ENCODE peak calls at places on chromosomes 1 and 21, in five cellular contexts. One of them, this sample, is unnamed.
A peak's percentile ranks its signal among the peaks of the same experiment; 100 is the strongest.

GRCh38 chr1:173112129-173112528 is 61.4 kb upstream of the TNFSF18 start:
- DNase-seq in stimulated activated CD4-positive, alpha-beta T cell treated with anti-CD3 and anti-CD28 coated beads, Interleukin-4, amount 100 ng/mL, for 48 hours: no peak
- DNase-seq in activated CD4-positive, alpha-beta T cell treated with anti-CD3 and anti-CD28 coated beads, Interleukin-2, amount 50 U/mL, for 48 hours: no peak
- DNase-seq in MCF 10A: peak; percentile 34
- DNase-seq in dorsolateral prefrontal cortex: no peak
- DNase-seq in this sample: no peak

GRCh38 chr1:160189649-160190625 is at the start of gene CASQ1:
- DNase-seq in dorsolateral prefrontal cortex: no peak
- DNase-seq in stimulated activated CD4-positive, alpha-beta T cell treated with anti-CD3 and anti-CD28 coated beads, Interleukin-4, amount 100 ng/mL, for 48 hours: no peak
- DNase-seq in MCF 10A: peak; percentile 47
- DNase-seq in activated CD4-positive, alpha-beta T cell treated with anti-CD3 and anti-CD28 coated beads, Interleukin-2, amount 50 U/mL, for 48 hours: no peak
- DNase-seq in this sample: no peak

GRCh38 chr21:31530918-31531705 is 128.4 kb upstream of the SOD1 start:
- DNase-seq in activated CD4-positive, alpha-beta T cell treated with anti-CD3 and anti-CD28 coated beads, Interleukin-2, amount 50 U/mL, for 48 hours: no peak
- DNase-seq in MCF 10A: no peak
- DNase-seq in dorsolateral prefrontal cortex: no peak
- DNase-seq in stimulated activated CD4-positive, alpha-beta T cell treated with anti-CD3 and anti-CD28 coated beads, Interleukin-4, amount 100 ng/mL, for 48 hours: no peak
- DNase-seq in this sample: no peak

GRCh38 chr1:159056069-159056698 is 20.4 kb downstream of the AIM2 start:
- DNase-seq in stimulated activated CD4-positive, alpha-beta T cell treated with anti-CD3 and anti-CD28 coated beads, Interleukin-4, amount 100 ng/mL, for 48 hours: no peak
- DNase-seq in MCF 10A: no peak
- DNase-seq in activated CD4-positive, alpha-beta T cell treated with anti-CD3 and anti-CD28 coated beads, Interleukin-2, amount 50 U/mL, for 48 hours: no peak
- DNase-seq in dorsolateral prefrontal cortex: no peak
- DNase-seq in this sample: peak; percentile 14

GRCh38 chr1:233523047-233523446 is 90.9 kb upstream of the KCNK1 start:
- DNase-seq in activated CD4-positive, alpha-beta T cell treated with anti-CD3 and anti-CD28 coated beads, Interleukin-2, amount 50 U/mL, for 48 hours: no peak
- DNase-seq in dorsolateral prefrontal cortex: no peak
- DNase-seq in stimulated activated CD4-positive, alpha-beta T cell treated with anti-CD3 and anti-CD28 coated beads, Interleukin-4, amount 100 ng/mL, for 48 hours: no peak
- DNase-seq in MCF 10A: no peak
- DNase-seq in this sample: no peak

GRCh38 chr1:159911668-159912067 is 11.7 kb upstream of the CFAP45 start:
- DNase-seq in MCF 10A: no peak
- DNase-seq in stimulated activated CD4-positive, alpha-beta T cell treated with anti-CD3 and anti-CD28 coated beads, Interleukin-4, amount 100 ng/mL, for 48 hours: no peak
- DNase-seq in activated CD4-positive, alpha-beta T cell treated with anti-CD3 and anti-CD28 coated beads, Interleukin-2, amount 50 U/mL, for 48 hours: peak; percentile 16
- DNase-seq in dorsolateral prefrontal cortex: no peak
- DNase-seq in this sample: no peak

GRCh38 chr1:209721406-209721805 is 16.8 kb downstream of the HSD11B1 start:
- DNase-seq in stimulated activated CD4-positive, alpha-beta T cell treated with anti-CD3 and anti-CD28 coated beads, Interleukin-4, amount 100 ng/mL, for 48 hours: no peak
- DNase-seq in activated CD4-positive, alpha-beta T cell treated with anti-CD3 and anti-CD28 coated beads, Interleukin-2, amount 50 U/mL, for 48 hours: no peak
- DNase-seq in MCF 10A: no peak
- DNase-seq in dorsolateral prefrontal cortex: no peak
- DNase-seq in this sample: no peak

GRCh38 chr1:58047265-58047858 is 499.2 kb downstream of the OMA1 start:
- DNase-seq in activated CD4-positive, alpha-beta T cell treated with anti-CD3 and anti-CD28 coated beads, Interleukin-2, amount 50 U/mL, for 48 hours: peak; percentile 18
- DNase-seq in stimulated activated CD4-positive, alpha-beta T cell treated with anti-CD3 and anti-CD28 coated beads, Interleukin-4, amount 100 ng/mL, for 48 hours: peak; percentile 13
- DNase-seq in MCF 10A: peak; percentile 35
- DNase-seq in dorsolateral prefrontal cortex: no peak
- DNase-seq in this sample: no peak

GRCh38 chr1:226806988-226807387 is 63.4 kb upstream of the PSEN2 start:
- DNase-seq in MCF 10A: no peak
- DNase-seq in dorsolateral prefrontal cortex: no peak
- DNase-seq in stimulated activated CD4-positive, alpha-beta T cell treated with anti-CD3 and anti-CD28 coated beads, Interleukin-4, amount 100 ng/mL, for 48 hours: no peak
- DNase-seq in activated CD4-positive, alpha-beta T cell treated with anti-CD3 and anti-CD28 coated beads, Interleukin-2, amount 50 U/mL, for 48 hours: no peak
- DNase-seq in this sample: no peak

GRCh38 chr1:84688461-84689061 is 1.7 kb downstream of the SSX2IP start:
- DNase-seq in MCF 10A: peak; percentile 26
- DNase-seq in dorsolateral prefrontal cortex: no peak
- DNase-seq in activated CD4-positive, alpha-beta T cell treated with anti-CD3 and anti-CD28 coated beads, Interleukin-2, amount 50 U/mL, for 48 hours: no peak
- DNase-seq in stimulated activated CD4-positive, alpha-beta T cell treated with anti-CD3 and anti-CD28 coated beads, Interleukin-4, amount 100 ng/mL, for 48 hours: no peak
- DNase-seq in this sample: peak; percentile 18

GRCh38 chr1:214404571-214405213 is 123.7 kb downstream of the SMYD2 start:
- DNase-seq in stimulated activated CD4-positive, alpha-beta T cell treated with anti-CD3 and anti-CD28 coated beads, Interleukin-4, amount 100 ng/mL, for 48 hours: no peak
- DNase-seq in dorsolateral prefrontal cortex: no peak
- DNase-seq in activated CD4-positive, alpha-beta T cell treated with anti-CD3 and anti-CD28 coated beads, Interleukin-2, amount 50 U/mL, for 48 hours: no peak
- DNase-seq in MCF 10A: peak; percentile 54
- DNase-seq in this sample: no peak

GRCh38 chr1:205442051-205442721 is 13.7 kb downstream of the BLACAT1 start:
- DNase-seq in dorsolateral prefrontal cortex: no peak
- DNase-seq in stimulated activated CD4-positive, alpha-beta T cell treated with anti-CD3 and anti-CD28 coated beads, Interleukin-4, amount 100 ng/mL, for 48 hours: no peak
- DNase-seq in activated CD4-positive, alpha-beta T cell treated with anti-CD3 and anti-CD28 coated beads, Interleukin-2, amount 50 U/mL, for 48 hours: no peak
- DNase-seq in MCF 10A: no peak
- DNase-seq in this sample: no peak

GRCh38 chr21:46035809-46036695 is 54.5 kb downstream of the COL6A1 start:
- DNase-seq in dorsolateral prefrontal cortex: no peak
- DNase-seq in activated CD4-positive, alpha-beta T cell treated with anti-CD3 and anti-CD28 coated beads, Interleukin-2, amount 50 U/mL, for 48 hours: no peak
- DNase-seq in MCF 10A: no peak
- DNase-seq in stimulated activated CD4-positive, alpha-beta T cell treated with anti-CD3 and anti-CD28 coated beads, Interleukin-4, amount 100 ng/mL, for 48 hours: no peak
- DNase-seq in this sample: no peak

GRCh38 chr1:47230692-47231313 is 1.2 kb downstream of the TAL1 start:
- DNase-seq in stimulated activated CD4-positive, alpha-beta T cell treated with anti-CD3 and anti-CD28 coated beads, Interleukin-4, amount 100 ng/mL, for 48 hours: no peak
- DNase-seq in MCF 10A: no peak
- DNase-seq in activated CD4-positive, alpha-beta T cell treated with anti-CD3 and anti-CD28 coated beads, Interleukin-2, amount 50 U/mL, for 48 hours: peak; percentile 22
- DNase-seq in dorsolateral prefrontal cortex: no peak
- DNase-seq in this sample: no peak

GRCh38 chr1:218346391-218347204 is 1.5 kb downstream of the TGFB2 start:
- DNase-seq in MCF 10A: peak; percentile 46
- DNase-seq in stimulated activated CD4-positive, alpha-beta T cell treated with anti-CD3 and anti-CD28 coated beads, Interleukin-4, amount 100 ng/mL, for 48 hours: no peak
- DNase-seq in dorsolateral prefrontal cortex: no peak
- DNase-seq in activated CD4-positive, alpha-beta T cell treated with anti-CD3 and anti-CD28 coated beads, Interleukin-2, amount 50 U/mL, for 48 hours: peak; percentile 9
- DNase-seq in this sample: no peak

GRCh38 chr1:210489491-210489890 is 160.8 kb downstream of the HHAT start:
- DNase-seq in stimulated activated CD4-positive, alpha-beta T cell treated with anti-CD3 and anti-CD28 coated beads, Interleukin-4, amount 100 ng/mL, for 48 hours: no peak
- DNase-seq in dorsolateral prefrontal cortex: no peak
- DNase-seq in activated CD4-positive, alpha-beta T cell treated with anti-CD3 and anti-CD28 coated beads, Interleukin-2, amount 50 U/mL, for 48 hours: no peak
- DNase-seq in MCF 10A: no peak
- DNase-seq in this sample: no peak

GRCh38 chr1:47235280-47235679 is 3.3 kb upstream of the TAL1 start:
- DNase-seq in activated CD4-positive, alpha-beta T cell treated with anti-CD3 and anti-CD28 coated beads, Interleukin-2, amount 50 U/mL, for 48 hours: no peak
- DNase-seq in MCF 10A: no peak
- DNase-seq in stimulated activated CD4-positive, alpha-beta T cell treated with anti-CD3 and anti-CD28 coated beads, Interleukin-4, amount 100 ng/mL, for 48 hours: no peak
- DNase-seq in dorsolateral prefrontal cortex: no peak
- DNase-seq in this sample: peak; percentile 55

GRCh38 chr21:32861871-32862270 is 90.3 kb upstream of the PAXBP1 start:
- DNase-seq in stimulated activated CD4-positive, alpha-beta T cell treated with anti-CD3 and anti-CD28 coated beads, Interleukin-4, amount 100 ng/mL, for 48 hours: no peak
- DNase-seq in dorsolateral prefrontal cortex: no peak
- DNase-seq in activated CD4-positive, alpha-beta T cell treated with anti-CD3 and anti-CD28 coated beads, Interleukin-2, amount 50 U/mL, for 48 hours: no peak
- DNase-seq in MCF 10A: peak; percentile 33
- DNase-seq in this sample: no peak

GRCh38 chr1:100433563-100433962 is 81.3 kb downstream of the CDC14A start:
- DNase-seq in stimulated activated CD4-positive, alpha-beta T cell treated with anti-CD3 and anti-CD28 coated beads, Interleukin-4, amount 100 ng/mL, for 48 hours: no peak
- DNase-seq in activated CD4-positive, alpha-beta T cell treated with anti-CD3 and anti-CD28 coated beads, Interleukin-2, amount 50 U/mL, for 48 hours: no peak
- DNase-seq in MCF 10A: no peak
- DNase-seq in dorsolateral prefrontal cortex: no peak
- DNase-seq in this sample: no peak

GRCh38 chr21:28359300-28359699 is 633.4 kb downstream of the LTN1 start:
- DNase-seq in activated CD4-positive, alpha-beta T cell treated with anti-CD3 and anti-CD28 coated beads, Interleukin-2, amount 50 U/mL, for 48 hours: no peak
- DNase-seq in MCF 10A: no peak
- DNase-seq in stimulated activated CD4-positive, alpha-beta T cell treated with anti-CD3 and anti-CD28 coated beads, Interleukin-4, amount 100 ng/mL, for 48 hours: no peak
- DNase-seq in dorsolateral prefrontal cortex: no peak
- DNase-seq in this sample: no peak

GRCh38 chr1:26102046-26102925 is 9.3 kb upstream of the PDIK1L start:
- DNase-seq in dorsolateral prefrontal cortex: no peak
- DNase-seq in MCF 10A: no peak
- DNase-seq in activated CD4-positive, alpha-beta T cell treated with anti-CD3 and anti-CD28 coated beads, Interleukin-2, amount 50 U/mL, for 48 hours: no peak
- DNase-seq in stimulated activated CD4-positive, alpha-beta T cell treated with anti-CD3 and anti-CD28 coated beads, Interleukin-4, amount 100 ng/mL, for 48 hours: no peak
- DNase-seq in this sample: no peak

GRCh38 chr1:50271968-50272578 is 151.2 kb downstream of the DMRTA2 start:
- DNase-seq in dorsolateral prefrontal cortex: peak; percentile 25
- DNase-seq in stimulated activated CD4-positive, alpha-beta T cell treated with anti-CD3 and anti-CD28 coated beads, Interleukin-4, amount 100 ng/mL, for 48 hours: no peak
- DNase-seq in activated CD4-positive, alpha-beta T cell treated with anti-CD3 and anti-CD28 coated beads, Interleukin-2, amount 50 U/mL, for 48 hours: peak; percentile 13
- DNase-seq in MCF 10A: peak; percentile 47
- DNase-seq in this sample: no peak

GRCh38 chr21:45870851-45871615 is 110.5 kb upstream of the COL6A1 start:
- DNase-seq in stimulated activated CD4-positive, alpha-beta T cell treated with anti-CD3 and anti-CD28 coated beads, Interleukin-4, amount 100 ng/mL, for 48 hours: no peak
- DNase-seq in MCF 10A: no peak
- DNase-seq in activated CD4-positive, alpha-beta T cell treated with anti-CD3 and anti-CD28 coated beads, Interleukin-2, amount 50 U/mL, for 48 hours: no peak
- DNase-seq in dorsolateral prefrontal cortex: no peak
- DNase-seq in this sample: no peak

GRCh38 chr21:37266515-37267221 is 466 bp downstream of the VPS26C start:
- DNase-seq in MCF 10A: no peak
- DNase-seq in activated CD4-positive, alpha-beta T cell treated with anti-CD3 and anti-CD28 coated beads, Interleukin-2, amount 50 U/mL, for 48 hours: no peak
- DNase-seq in stimulated activated CD4-positive, alpha-beta T cell treated with anti-CD3 and anti-CD28 coated beads, Interleukin-4, amount 100 ng/mL, for 48 hours: peak; percentile 20
- DNase-seq in dorsolateral prefrontal cortex: no peak
- DNase-seq in this sample: no peak

GRCh38 chr1:19645544-19646252 is 1.6 kb downstream of the NBL1 start:
- DNase-seq in activated CD4-positive, alpha-beta T cell treated with anti-CD3 and anti-CD28 coated beads, Interleukin-2, amount 50 U/mL, for 48 hours: no peak
- DNase-seq in MCF 10A: peak; percentile 36
- DNase-seq in dorsolateral prefrontal cortex: no peak
- DNase-seq in stimulated activated CD4-positive, alpha-beta T cell treated with anti-CD3 and anti-CD28 coated beads, Interleukin-4, amount 100 ng/mL, for 48 hours: no peak
- DNase-seq in this sample: no peak

GRCh38 chr1:117702654-117703053 is 96.8 kb downstream of the TENT5C start:
- DNase-seq in stimulated activated CD4-positive, alpha-beta T cell treated with anti-CD3 and anti-CD28 coated beads, Interleukin-4, amount 100 ng/mL, for 48 hours: no peak
- DNase-seq in activated CD4-positive, alpha-beta T cell treated with anti-CD3 and anti-CD28 coated beads, Interleukin-2, amount 50 U/mL, for 48 hours: no peak
- DNase-seq in dorsolateral prefrontal cortex: no peak
- DNase-seq in MCF 10A: no peak
- DNase-seq in this sample: no peak

GRCh38 chr1:196623079-196623478 is 14.8 kb upstream of the KCNT2 start:
- DNase-seq in activated CD4-positive, alpha-beta T cell treated with anti-CD3 and anti-CD28 coated beads, Interleukin-2, amount 50 U/mL, for 48 hours: no peak
- DNase-seq in dorsolateral prefrontal cortex: no peak
- DNase-seq in stimulated activated CD4-positive, alpha-beta T cell treated with anti-CD3 and anti-CD28 coated beads, Interleukin-4, amount 100 ng/mL, for 48 hours: no peak
- DNase-seq in MCF 10A: no peak
- DNase-seq in this sample: no peak

GRCh38 chr1:173451981-173452380 is 25.2 kb upstream of the PRDX6 start:
- DNase-seq in dorsolateral prefrontal cortex: no peak
- DNase-seq in MCF 10A: peak; percentile 91
- DNase-seq in stimulated activated CD4-positive, alpha-beta T cell treated with anti-CD3 and anti-CD28 coated beads, Interleukin-4, amount 100 ng/mL, for 48 hours: no peak
- DNase-seq in activated CD4-positive, alpha-beta T cell treated with anti-CD3 and anti-CD28 coated beads, Interleukin-2, amount 50 U/mL, for 48 hours: no peak
- DNase-seq in this sample: no peak

GRCh38 chr21:32393677-32394001 is 827 bp upstream of the URB1 start:
- DNase-seq in activated CD4-positive, alpha-beta T cell treated with anti-CD3 and anti-CD28 coated beads, Interleukin-2, amount 50 U/mL, for 48 hours: no peak
- DNase-seq in stimulated activated CD4-positive, alpha-beta T cell treated with anti-CD3 and anti-CD28 coated beads, Interleukin-4, amount 100 ng/mL, for 48 hours: no peak
- DNase-seq in dorsolateral prefrontal cortex: no peak
- DNase-seq in MCF 10A: no peak
- DNase-seq in this sample: no peak

This sample was measured in putamen.